ENCODE peak calls at places on chromosomes 11 and 22, in four cellular contexts. P, C, K and Q are unnamed samples.

GRCh38 chr11:30478923-30479322 is 107.2 kb downstream of the MPPED2 start:
- DNase-seq in P (no peak), C (no peak), K (no peak), Q (peak)

GRCh38 chr22:44145544-44145943 is 35.2 kb upstream of the PARVG start:
- DNase-seq in P (no peak), C (no peak), K (no peak), Q (peak)

GRCh38 chr22:27074016-27074415 is 416.6 kb downstream of the MIAT start:
- DNase-seq in P (no peak), C (no peak), K (no peak), Q (no peak)

GRCh38 chr11:58774164-58774593 is 42.4 kb upstream of the GLYAT start:
- DNase-seq in P (no peak), C (no peak), K (no peak), Q (no peak)

GRCh38 chr22:45204751-45205623 is 35.7 kb downstream of the KIAA0930 start:
- DNase-seq in P (no peak), C (no peak), K (no peak), Q (no peak)

GRCh38 chr11:77524539-77524938 is 50.6 kb upstream of the PAK1 start:
- DNase-seq in P (no peak), C (no peak), K (no peak), Q (no peak)

GRCh38 chr22:38467904-38468760 is at the start of gene KDELR3:
- DNase-seq in P (no peak), C (peak), K (no peak), Q (peak)

GRCh38 chr11:120223793-120224192 is 13.0 kb downstream of the OAF start:
- DNase-seq in P (no peak), C (no peak), K (no peak), Q (no peak)

GRCh38 chr22:38845368-38845740 is 1.5 kb upstream of the NPTXR start:
- DNase-seq in P (no peak), C (no peak), K (no peak), Q (no peak)

GRCh38 chr11:127627629-127628462 is 627.3 kb upstream of the KIRREL3 start:
- DNase-seq in P (no peak), C (no peak), K (peak), Q (peak)

GRCh38 chr11:65498727-65498976 is 193 bp upstream of the MALAT1 start:
- DNase-seq in P (no peak), C (no peak), K (no peak), Q (no peak)

GRCh38 chr11:126194121-126194543 is 17.3 kb downstream of the RPUSD4 start:
- DNase-seq in P (peak), C (peak), K (peak), Q (peak)

GRCh38 chr11:827146-827860 is 416 bp upstream of the CRACR2B start:
- DNase-seq in P (no peak), C (no peak), K (no peak), Q (no peak)